ENCODE peak calls at places on chromosome 2, in nine cellular contexts. E is ELF-1; U is stimulated activated CD4-positive, alpha-beta T cell treated with anti-CD3 and anti-CD28 coated beads, TNF-alpha, amount 100 ng/mL, for 1 hour; Y is T-cell; S is NCI-H345; D is cardiac muscle cell; B is kidney tubule cell; H is effector CD4-positive, alpha-beta T cell; T is ACHN. R is an unnamed sample.

GRCh38 chr2:85635636-85636035 is 19.6 kb downstream of the USP39 start:
- DNase-seq in H (no peak), S (no peak), D (no peak), T (no peak), E (no peak), Y (no peak), U (no peak), B (no peak), R (no peak)

GRCh38 chr2:197163755-197164753 is 146.5 kb downstream of the ANKRD44 start:
- DNase-seq in B (no peak), S (no peak), E (peak), U (no peak), Y (no peak), T (no peak), H (no peak), D (peak), R (no peak)

GRCh38 chr2:199973703-199974102 is 18.3 kb downstream of the MAIP1 start:
- DNase-seq in H (no peak), Y (no peak), B (peak), T (peak), U (no peak), D (peak), E (no peak), S (peak), R (peak)

GRCh38 chr2:200177971-200178911 is 128.3 kb upstream of the SPATS2L start:
- DNase-seq in Y (no peak), E (no peak), D (no peak), S (no peak), B (peak), T (peak), H (no peak), U (no peak), R (no peak)

GRCh38 chr2:36362291-36362690 is 6.7 kb downstream of the CRIM1 start:
- DNase-seq in U (no peak), S (no peak), H (no peak), E (no peak), Y (no peak), T (peak), D (peak), B (peak), R (no peak)

GRCh38 chr2:205770557-205770956 is 88.3 kb downstream of the NRP2 start:
- DNase-seq in U (no peak), H (no peak), E (no peak), Y (no peak), S (no peak), T (no peak), D (no peak), B (no peak), R (no peak)

GRCh38 chr2:46874236-46874929 is 41.2 kb downstream of the MCFD2 start:
- DNase-seq in B (no peak), T (no peak), D (no peak), U (no peak), Y (no peak), S (no peak), H (no peak), E (no peak), R (no peak)

GRCh38 chr2:161418715-161419337 is 2.7 kb downstream of the TBR1 start:
- DNase-seq in U (no peak), B (no peak), S (no peak), D (peak), E (peak), T (no peak), Y (no peak), H (no peak), R (no peak)

GRCh38 chr2:119826370-119826961 is 66.7 kb downstream of the PTPN4 start:
- DNase-seq in E (peak), Y (peak), B (peak), H (peak), T (peak), U (no peak), D (peak), S (peak), R (no peak)

GRCh38 chr2:6372317-6372903 is 493.3 kb downstream of the CMPK2 start:
- DNase-seq in B (peak), T (peak), H (no peak), E (peak), Y (no peak), D (no peak), U (no peak), S (no peak), R (no peak)

GRCh38 chr2:35462226-35462983 is 893.2 kb upstream of the CRIM1 start:
- DNase-seq in U (no peak), S (no peak), Y (no peak), T (peak), E (no peak), D (peak), B (peak), H (no peak), R (no peak)

GRCh38 chr2:100239513-100240210 is 82.6 kb downstream of the LONRF2 start:
- DNase-seq in B (no peak), T (no peak), D (no peak), H (no peak), E (peak), Y (no peak), S (no peak), U (no peak), R (no peak)

R was measured in NCI-H1105 treated with DMSO at 0.1 percent for 48 hours.